ENCODE peak calls at places on chromosomes 3 and 15, in seven cellular contexts. One of them, this sample, is unnamed.

GRCh38 chr15:63605816-63606215 is 8.6 kb downstream of the FBXL22 start:
- DNase-seq in lower leg skin: no peak
- DNase-seq in activated CD4-positive, alpha-beta T cell treated with anti-CD3 and anti-CD28 coated beads, Interleukin-2, amount 10 ng/mL, durations not matched to agents 7 days and 5 days: peak
- DNase-seq in activated CD4-positive, CD25-positive, alpha-beta regulatory T cell: peak
- DNase-seq in stimulated activated CD8-positive, alpha-beta memory T cell treated with anti-CD3 and anti-CD28 coated beads, Interleukin-4, amount 100 ng/mL, for 4 hours: peak
- DNase-seq in T-cell: peak
- DNase-seq in M059J: no peak
- DNase-seq in this sample: peak

GRCh38 chr15:92035961-92036360 is 182.5 kb downstream of the SLCO3A1 start:
- DNase-seq in lower leg skin: no peak
- DNase-seq in activated CD4-positive, alpha-beta T cell treated with anti-CD3 and anti-CD28 coated beads, Interleukin-2, amount 10 ng/mL, durations not matched to agents 7 days and 5 days: no peak
- DNase-seq in activated CD4-positive, CD25-positive, alpha-beta regulatory T cell: no peak
- DNase-seq in stimulated activated CD8-positive, alpha-beta memory T cell treated with anti-CD3 and anti-CD28 coated beads, Interleukin-4, amount 100 ng/mL, for 4 hours: no peak
- DNase-seq in T-cell: no peak
- DNase-seq in M059J: no peak
- DNase-seq in this sample: no peak

GRCh38 chr15:101203607-101204006 is 48.2 kb downstream of the CHSY1 start:
- DNase-seq in lower leg skin: no peak
- DNase-seq in activated CD4-positive, alpha-beta T cell treated with anti-CD3 and anti-CD28 coated beads, Interleukin-2, amount 10 ng/mL, durations not matched to agents 7 days and 5 days: no peak
- DNase-seq in activated CD4-positive, CD25-positive, alpha-beta regulatory T cell: no peak
- DNase-seq in stimulated activated CD8-positive, alpha-beta memory T cell treated with anti-CD3 and anti-CD28 coated beads, Interleukin-4, amount 100 ng/mL, for 4 hours: no peak
- DNase-seq in T-cell: no peak
- DNase-seq in M059J: no peak
- DNase-seq in this sample: no peak

GRCh38 chr3:156685198-156685597 is 10.8 kb downstream of the TIPARP start:
- DNase-seq in lower leg skin: no peak
- DNase-seq in activated CD4-positive, alpha-beta T cell treated with anti-CD3 and anti-CD28 coated beads, Interleukin-2, amount 10 ng/mL, durations not matched to agents 7 days and 5 days: no peak
- DNase-seq in activated CD4-positive, CD25-positive, alpha-beta regulatory T cell: no peak
- DNase-seq in stimulated activated CD8-positive, alpha-beta memory T cell treated with anti-CD3 and anti-CD28 coated beads, Interleukin-4, amount 100 ng/mL, for 4 hours: no peak
- DNase-seq in T-cell: no peak
- DNase-seq in M059J: peak
- DNase-seq in this sample: no peak

GRCh38 chr3:53628546-53629395 is 134.4 kb downstream of the CACNA1D start:
- DNase-seq in lower leg skin: no peak
- DNase-seq in activated CD4-positive, alpha-beta T cell treated with anti-CD3 and anti-CD28 coated beads, Interleukin-2, amount 10 ng/mL, durations not matched to agents 7 days and 5 days: no peak
- DNase-seq in activated CD4-positive, CD25-positive, alpha-beta regulatory T cell: no peak
- DNase-seq in stimulated activated CD8-positive, alpha-beta memory T cell treated with anti-CD3 and anti-CD28 coated beads, Interleukin-4, amount 100 ng/mL, for 4 hours: no peak
- DNase-seq in T-cell: no peak
- DNase-seq in M059J: no peak
- DNase-seq in this sample: peak

GRCh38 chr3:126932188-126932931 is 50.6 kb upstream of the PLXNA1 start:
- DNase-seq in lower leg skin: no peak
- DNase-seq in activated CD4-positive, alpha-beta T cell treated with anti-CD3 and anti-CD28 coated beads, Interleukin-2, amount 10 ng/mL, durations not matched to agents 7 days and 5 days: no peak
- DNase-seq in activated CD4-positive, CD25-positive, alpha-beta regulatory T cell: no peak
- DNase-seq in stimulated activated CD8-positive, alpha-beta memory T cell treated with anti-CD3 and anti-CD28 coated beads, Interleukin-4, amount 100 ng/mL, for 4 hours: no peak
- DNase-seq in T-cell: no peak
- DNase-seq in M059J: peak
- DNase-seq in this sample: no peak

GRCh38 chr3:19920401-19921075 is 13.5 kb downstream of the EFHB start:
- DNase-seq in lower leg skin: no peak
- DNase-seq in activated CD4-positive, alpha-beta T cell treated with anti-CD3 and anti-CD28 coated beads, Interleukin-2, amount 10 ng/mL, durations not matched to agents 7 days and 5 days: no peak
- DNase-seq in activated CD4-positive, CD25-positive, alpha-beta regulatory T cell: no peak
- DNase-seq in stimulated activated CD8-positive, alpha-beta memory T cell treated with anti-CD3 and anti-CD28 coated beads, Interleukin-4, amount 100 ng/mL, for 4 hours: no peak
- DNase-seq in T-cell: no peak
- DNase-seq in M059J: no peak
- DNase-seq in this sample: no peak

GRCh38 chr3:156605686-156606605 is 51.0 kb upstream of the SSR3 start:
- DNase-seq in lower leg skin: no peak
- DNase-seq in activated CD4-positive, alpha-beta T cell treated with anti-CD3 and anti-CD28 coated beads, Interleukin-2, amount 10 ng/mL, durations not matched to agents 7 days and 5 days: no peak
- DNase-seq in activated CD4-positive, CD25-positive, alpha-beta regulatory T cell: no peak
- DNase-seq in stimulated activated CD8-positive, alpha-beta memory T cell treated with anti-CD3 and anti-CD28 coated beads, Interleukin-4, amount 100 ng/mL, for 4 hours: no peak
- DNase-seq in T-cell: no peak
- DNase-seq in M059J: peak
- DNase-seq in this sample: no peak

GRCh38 chr3:172313671-172314070 is 134.6 kb downstream of the GHSR start:
- DNase-seq in lower leg skin: no peak
- DNase-seq in activated CD4-positive, alpha-beta T cell treated with anti-CD3 and anti-CD28 coated beads, Interleukin-2, amount 10 ng/mL, durations not matched to agents 7 days and 5 days: no peak
- DNase-seq in activated CD4-positive, CD25-positive, alpha-beta regulatory T cell: no peak
- DNase-seq in stimulated activated CD8-positive, alpha-beta memory T cell treated with anti-CD3 and anti-CD28 coated beads, Interleukin-4, amount 100 ng/mL, for 4 hours: no peak
- DNase-seq in T-cell: no peak
- DNase-seq in M059J: no peak
- DNase-seq in this sample: no peak

GRCh38 chr3:169173231-169173630 is 490.3 kb downstream of the MECOM start:
- DNase-seq in lower leg skin: no peak
- DNase-seq in activated CD4-positive, alpha-beta T cell treated with anti-CD3 and anti-CD28 coated beads, Interleukin-2, amount 10 ng/mL, durations not matched to agents 7 days and 5 days: no peak
- DNase-seq in activated CD4-positive, CD25-positive, alpha-beta regulatory T cell: no peak
- DNase-seq in stimulated activated CD8-positive, alpha-beta memory T cell treated with anti-CD3 and anti-CD28 coated beads, Interleukin-4, amount 100 ng/mL, for 4 hours: no peak
- DNase-seq in T-cell: no peak
- DNase-seq in M059J: peak
- DNase-seq in this sample: no peak

GRCh38 chr3:105806361-105806760 is 62.5 kb downstream of the CBLB start:
- DNase-seq in lower leg skin: no peak
- DNase-seq in activated CD4-positive, alpha-beta T cell treated with anti-CD3 and anti-CD28 coated beads, Interleukin-2, amount 10 ng/mL, durations not matched to agents 7 days and 5 days: no peak
- DNase-seq in activated CD4-positive, CD25-positive, alpha-beta regulatory T cell: no peak
- DNase-seq in stimulated activated CD8-positive, alpha-beta memory T cell treated with anti-CD3 and anti-CD28 coated beads, Interleukin-4, amount 100 ng/mL, for 4 hours: no peak
- DNase-seq in T-cell: no peak
- DNase-seq in M059J: peak
- DNase-seq in this sample: peak

GRCh38 chr15:92801412-92801773 is 98.7 kb upstream of the CHD2 start:
- DNase-seq in lower leg skin: no peak
- DNase-seq in activated CD4-positive, alpha-beta T cell treated with anti-CD3 and anti-CD28 coated beads, Interleukin-2, amount 10 ng/mL, durations not matched to agents 7 days and 5 days: no peak
- DNase-seq in activated CD4-positive, CD25-positive, alpha-beta regulatory T cell: no peak
- DNase-seq in stimulated activated CD8-positive, alpha-beta memory T cell treated with anti-CD3 and anti-CD28 coated beads, Interleukin-4, amount 100 ng/mL, for 4 hours: no peak
- DNase-seq in T-cell: no peak
- DNase-seq in M059J: peak
- DNase-seq in this sample: no peak

GRCh38 chr3:77207753-77208152 is 167.9 kb downstream of the ROBO2 start:
- DNase-seq in lower leg skin: no peak
- DNase-seq in activated CD4-positive, alpha-beta T cell treated with anti-CD3 and anti-CD28 coated beads, Interleukin-2, amount 10 ng/mL, durations not matched to agents 7 days and 5 days: no peak
- DNase-seq in activated CD4-positive, CD25-positive, alpha-beta regulatory T cell: no peak
- DNase-seq in stimulated activated CD8-positive, alpha-beta memory T cell treated with anti-CD3 and anti-CD28 coated beads, Interleukin-4, amount 100 ng/mL, for 4 hours: no peak
- DNase-seq in T-cell: no peak
- DNase-seq in M059J: no peak
- DNase-seq in this sample: no peak

GRCh38 chr15:74901612-74902063 is 5.0 kb downstream of the FAM219B start:
- DNase-seq in lower leg skin: peak
- DNase-seq in activated CD4-positive, alpha-beta T cell treated with anti-CD3 and anti-CD28 coated beads, Interleukin-2, amount 10 ng/mL, durations not matched to agents 7 days and 5 days: peak
- DNase-seq in activated CD4-positive, CD25-positive, alpha-beta regulatory T cell: peak
- DNase-seq in stimulated activated CD8-positive, alpha-beta memory T cell treated with anti-CD3 and anti-CD28 coated beads, Interleukin-4, amount 100 ng/mL, for 4 hours: no peak
- DNase-seq in T-cell: peak
- DNase-seq in M059J: peak
- DNase-seq in this sample: peak

GRCh38 chr3:54087581-54088410 is 34.6 kb upstream of the CACNA2D3 start:
- DNase-seq in lower leg skin: no peak
- DNase-seq in activated CD4-positive, alpha-beta T cell treated with anti-CD3 and anti-CD28 coated beads, Interleukin-2, amount 10 ng/mL, durations not matched to agents 7 days and 5 days: no peak
- DNase-seq in activated CD4-positive, CD25-positive, alpha-beta regulatory T cell: no peak
- DNase-seq in stimulated activated CD8-positive, alpha-beta memory T cell treated with anti-CD3 and anti-CD28 coated beads, Interleukin-4, amount 100 ng/mL, for 4 hours: no peak
- DNase-seq in T-cell: no peak
- DNase-seq in M059J: no peak
- DNase-seq in this sample: no peak

GRCh38 chr3:17938313-17938712 is 195.9 kb upstream of the TBC1D5 start:
- DNase-seq in lower leg skin: no peak
- DNase-seq in activated CD4-positive, alpha-beta T cell treated with anti-CD3 and anti-CD28 coated beads, Interleukin-2, amount 10 ng/mL, durations not matched to agents 7 days and 5 days: no peak
- DNase-seq in activated CD4-positive, CD25-positive, alpha-beta regulatory T cell: no peak
- DNase-seq in stimulated activated CD8-positive, alpha-beta memory T cell treated with anti-CD3 and anti-CD28 coated beads, Interleukin-4, amount 100 ng/mL, for 4 hours: no peak
- DNase-seq in T-cell: no peak
- DNase-seq in M059J: no peak
- DNase-seq in this sample: no peak

GRCh38 chr3:25476639-25477038 is 48.6 kb downstream of the RARB start:
- DNase-seq in lower leg skin: no peak
- DNase-seq in activated CD4-positive, alpha-beta T cell treated with anti-CD3 and anti-CD28 coated beads, Interleukin-2, amount 10 ng/mL, durations not matched to agents 7 days and 5 days: no peak
- DNase-seq in activated CD4-positive, CD25-positive, alpha-beta regulatory T cell: no peak
- DNase-seq in stimulated activated CD8-positive, alpha-beta memory T cell treated with anti-CD3 and anti-CD28 coated beads, Interleukin-4, amount 100 ng/mL, for 4 hours: no peak
- DNase-seq in T-cell: no peak
- DNase-seq in M059J: peak
- DNase-seq in this sample: no peak

GRCh38 chr3:104411760-104412159 is 954.9 kb upstream of the ALCAM start:
- DNase-seq in lower leg skin: no peak
- DNase-seq in activated CD4-positive, alpha-beta T cell treated with anti-CD3 and anti-CD28 coated beads, Interleukin-2, amount 10 ng/mL, durations not matched to agents 7 days and 5 days: no peak
- DNase-seq in activated CD4-positive, CD25-positive, alpha-beta regulatory T cell: no peak
- DNase-seq in stimulated activated CD8-positive, alpha-beta memory T cell treated with anti-CD3 and anti-CD28 coated beads, Interleukin-4, amount 100 ng/mL, for 4 hours: no peak
- DNase-seq in T-cell: no peak
- DNase-seq in M059J: peak
- DNase-seq in this sample: no peak

GRCh38 chr3:100893590-100893989 is 99.6 kb downstream of the ABI3BP start:
- DNase-seq in lower leg skin: no peak
- DNase-seq in activated CD4-positive, alpha-beta T cell treated with anti-CD3 and anti-CD28 coated beads, Interleukin-2, amount 10 ng/mL, durations not matched to agents 7 days and 5 days: no peak
- DNase-seq in activated CD4-positive, CD25-positive, alpha-beta regulatory T cell: no peak
- DNase-seq in stimulated activated CD8-positive, alpha-beta memory T cell treated with anti-CD3 and anti-CD28 coated beads, Interleukin-4, amount 100 ng/mL, for 4 hours: no peak
- DNase-seq in T-cell: no peak
- DNase-seq in M059J: peak
- DNase-seq in this sample: no peak

GRCh38 chr15:29934251-29934650 is 112.0 kb upstream of the TJP1 start:
- DNase-seq in lower leg skin: no peak
- DNase-seq in activated CD4-positive, alpha-beta T cell treated with anti-CD3 and anti-CD28 coated beads, Interleukin-2, amount 10 ng/mL, durations not matched to agents 7 days and 5 days: no peak
- DNase-seq in activated CD4-positive, CD25-positive, alpha-beta regulatory T cell: no peak
- DNase-seq in stimulated activated CD8-positive, alpha-beta memory T cell treated with anti-CD3 and anti-CD28 coated beads, Interleukin-4, amount 100 ng/mL, for 4 hours: no peak
- DNase-seq in T-cell: no peak
- DNase-seq in M059J: peak
- DNase-seq in this sample: no peak

GRCh38 chr15:27990411-27991338 is 108.4 kb downstream of the OCA2 start:
- DNase-seq in lower leg skin: no peak
- DNase-seq in activated CD4-positive, alpha-beta T cell treated with anti-CD3 and anti-CD28 coated beads, Interleukin-2, amount 10 ng/mL, durations not matched to agents 7 days and 5 days: no peak
- DNase-seq in activated CD4-positive, CD25-positive, alpha-beta regulatory T cell: no peak
- DNase-seq in stimulated activated CD8-positive, alpha-beta memory T cell treated with anti-CD3 and anti-CD28 coated beads, Interleukin-4, amount 100 ng/mL, for 4 hours: no peak
- DNase-seq in T-cell: no peak
- DNase-seq in M059J: no peak
- DNase-seq in this sample: no peak

This sample was measured in immature natural killer cell.